ENCODE peak calls at places on chromosomes 1 and 21, in four cellular contexts. H is nephron progenitor cell, W is B cell, U is neural crest cell. S is an unnamed sample.

GRCh38 chr1:18752409-18752808 is 107.1 kb downstream of the TAS1R2 start:
- DNase-seq in H (no peak), W (no peak), U (no peak), S (no peak)

GRCh38 chr1:152870831-152871730 is 7.0 kb upstream of the SMCP start:
- DNase-seq in H (peak; percentile 12), W (peak; percentile 7), U (no peak), S (no peak)

GRCh38 chr1:59072017-59072947 is 224.6 kb upstream of the FGGY start:
- DNase-seq in H (no peak), W (peak; percentile 32), U (no peak), S (no peak)

GRCh38 chr1:36156329-36157114 is 562 bp downstream of the MAP7D1 start:
- DNase-seq in H (peak; percentile 83), W (peak; percentile 59), U (peak; percentile 74), S (no peak)

GRCh38 chr1:7616076-7616833 is 154.8 kb upstream of the VAMP3 start:
- DNase-seq in H (peak; percentile 90), W (no peak), U (peak; percentile 71), S (no peak)

GRCh38 chr1:207848234-207848633 is 62.7 kb downstream of the CD34 start:
- DNase-seq in H (no peak), W (peak; percentile 23), U (no peak), S (no peak)

GRCh38 chr1:116886532-116886931 is 23.2 kb upstream of the PTGFRN start:
- DNase-seq in H (no peak), W (no peak), U (no peak), S (no peak)

GRCh38 chr1:59158321-59158720 is 138.6 kb upstream of the FGGY start:
- DNase-seq in H (no peak), W (no peak), U (no peak), S (no peak)

GRCh38 chr1:240906477-240906876 is 294.5 kb upstream of the GREM2 start:
- DNase-seq in H (no peak), W (no peak), U (no peak), S (no peak)

GRCh38 chr1:188668083-188668482 is 1809.6 kb downstream of the BRINP3 start:
- DNase-seq in H (no peak), W (no peak), U (no peak), S (no peak)

GRCh38 chr1:209106861-209107260 is 476.7 kb upstream of the CAMK1G start:
- DNase-seq in H (no peak), W (no peak), U (no peak), S (no peak)

GRCh38 chr1:22018583-22019559 is 17.4 kb downstream of the CELA3A start:
- DNase-seq in H (no peak), W (peak; percentile 64), U (no peak), S (no peak)

GRCh38 chr1:167442142-167442848 is 76.0 kb downstream of the CD247 start:
- DNase-seq in H (peak; percentile 88), W (peak; percentile 88), U (peak; percentile 85), S (no peak)

GRCh38 chr1:192477630-192478029 is 97.9 kb upstream of the RGS1 start:
- DNase-seq in H (no peak), W (peak; percentile 49), U (no peak), S (no peak)

GRCh38 chr21:37787456-37787855 is 128.8 kb downstream of the KCNJ6 start:
- DNase-seq in H (no peak), W (no peak), U (no peak), S (no peak)

GRCh38 chr1:83769594-83770321 is 229.2 kb downstream of the TTLL7 start:
- DNase-seq in H (no peak), W (no peak), U (no peak), S (no peak)

GRCh38 chr1:56881417-56881816 is 26.8 kb downstream of the C8A start:
- DNase-seq in H (no peak), W (no peak), U (no peak), S (no peak)

GRCh38 chr21:45136927-45137611 is 62.7 kb downstream of the ADARB1 start:
- DNase-seq in H (peak; percentile 90), W (peak; percentile 76), U (peak; percentile 93), S (no peak)

GRCh38 chr1:10908266-10908665 is 104.2 kb upstream of the TARDBP start:
- DNase-seq in H (no peak), W (no peak), U (no peak), S (peak; percentile 27)

GRCh38 chr1:23422313-23422877 is 2.2 kb downstream of the TCEA3 start:
- DNase-seq in H (peak; percentile 23), W (no peak), U (no peak), S (no peak)

GRCh38 chr1:24901791-24902470 is 28.1 kb downstream of the RUNX3 start:
- DNase-seq in H (no peak), W (peak; percentile 14), U (no peak), S (no peak)

GRCh38 chr21:27515676-27516075 is 548.8 kb upstream of the ADAMTS5 start:
- DNase-seq in H (no peak), W (no peak), U (no peak), S (no peak)

GRCh38 chr1:114292194-114292593 is 138.5 kb upstream of the SYT6 start:
- DNase-seq in H (no peak), W (no peak), U (no peak), S (no peak)

GRCh38 chr1:214002060-214002459 is 14.3 kb downstream of the PROX1 start:
- DNase-seq in H (no peak), W (no peak), U (no peak), S (no peak)

GRCh38 chr1:153677718-153678518 is 570 bp upstream of the NPR1 start:
- DNase-seq in H (peak; percentile 69), W (peak; percentile 70), U (peak; percentile 65), S (no peak)

GRCh38 chr1:65979145-65979544 is 186.4 kb downstream of the PDE4B start:
- DNase-seq in H (no peak), W (no peak), U (peak; percentile 27), S (no peak)

GRCh38 chr1:27872059-27872801 is at the start of gene THEMIS2:
- DNase-seq in H (peak; percentile 90), W (peak; percentile 85), U (peak; percentile 63), S (no peak)

GRCh38 chr1:234969630-234970370 is 158.8 kb downstream of the TOMM20 start:
- DNase-seq in H (peak; percentile 80), W (no peak), U (peak; percentile 53), S (no peak)

GRCh38 chr1:67441183-67441582 is 11.0 kb upstream of the SERBP1 start:
- DNase-seq in H (no peak), W (no peak), U (no peak), S (no peak)

GRCh38 chr1:25711555-25712298 is 88.3 kb upstream of the SELENON start:
- DNase-seq in H (no peak), W (peak; percentile 28), U (no peak), S (no peak)

GRCh38 chr1:154843913-154844681 is 26.0 kb downstream of the KCNN3 start:
- DNase-seq in H (no peak), W (no peak), U (no peak), S (no peak)

GRCh38 chr1:214224605-214225354 is 56.2 kb upstream of the SMYD2 start:
- DNase-seq in H (peak; percentile 18), W (no peak), U (no peak), S (no peak)

GRCh38 chr1:47519971-47520370 is 82.1 kb downstream of the FOXD2 start:
- DNase-seq in H (no peak), W (no peak), U (no peak), S (no peak)

GRCh38 chr1:156803086-156803851 is 13.4 kb downstream of the SH2D2A start:
- DNase-seq in H (no peak), W (no peak), U (no peak), S (no peak)

GRCh38 chr1:1442069-1442770 is 6.7 kb downstream of the VWA1 start:
- DNase-seq in H (no peak), W (no peak), U (no peak), S (no peak)

GRCh38 chr1:150372580-150372979 is 8.6 kb downstream of the RPRD2 start:
- DNase-seq in H (no peak), W (no peak), U (no peak), S (no peak)

GRCh38 chr1:41382531-41383090 is 21.4 kb downstream of the FOXO6 start:
- DNase-seq in H (peak; percentile 32), W (no peak), U (no peak), S (no peak)

GRCh38 chr1:156963621-156964020 is 43.2 kb downstream of the LRRC71 start:
- DNase-seq in H (no peak), W (peak; percentile 27), U (no peak), S (no peak)

GRCh38 chr1:164605254-164606091 is 46.5 kb downstream of the PBX1 start:
- DNase-seq in H (no peak), W (no peak), U (no peak), S (no peak)

GRCh38 chr1:182835811-182836210 is 3.3 kb upstream of the DHX9 start:
- DNase-seq in H (no peak), W (no peak), U (no peak), S (no peak)
- TF ChIP-seq CTCF in H (no peak), W (no peak), U (no peak), S (no peak)

GRCh38 chr1:32729254-32730046 is 26.9 kb upstream of the SYNC start:
- DNase-seq in H (no peak), W (no peak), U (no peak), S (no peak)
- TF ChIP-seq CTCF in H (no peak), W (no peak), U (no peak), S (no peak)

GRCh38 chr1:44170281-44170823 is 28.9 kb upstream of the KLF18 start:
- DNase-seq in H (no peak), W (no peak), U (no peak), S (no peak)
- TF ChIP-seq CTCF in H (no peak), W (no peak), U (no peak), S (no peak)

DNA sequence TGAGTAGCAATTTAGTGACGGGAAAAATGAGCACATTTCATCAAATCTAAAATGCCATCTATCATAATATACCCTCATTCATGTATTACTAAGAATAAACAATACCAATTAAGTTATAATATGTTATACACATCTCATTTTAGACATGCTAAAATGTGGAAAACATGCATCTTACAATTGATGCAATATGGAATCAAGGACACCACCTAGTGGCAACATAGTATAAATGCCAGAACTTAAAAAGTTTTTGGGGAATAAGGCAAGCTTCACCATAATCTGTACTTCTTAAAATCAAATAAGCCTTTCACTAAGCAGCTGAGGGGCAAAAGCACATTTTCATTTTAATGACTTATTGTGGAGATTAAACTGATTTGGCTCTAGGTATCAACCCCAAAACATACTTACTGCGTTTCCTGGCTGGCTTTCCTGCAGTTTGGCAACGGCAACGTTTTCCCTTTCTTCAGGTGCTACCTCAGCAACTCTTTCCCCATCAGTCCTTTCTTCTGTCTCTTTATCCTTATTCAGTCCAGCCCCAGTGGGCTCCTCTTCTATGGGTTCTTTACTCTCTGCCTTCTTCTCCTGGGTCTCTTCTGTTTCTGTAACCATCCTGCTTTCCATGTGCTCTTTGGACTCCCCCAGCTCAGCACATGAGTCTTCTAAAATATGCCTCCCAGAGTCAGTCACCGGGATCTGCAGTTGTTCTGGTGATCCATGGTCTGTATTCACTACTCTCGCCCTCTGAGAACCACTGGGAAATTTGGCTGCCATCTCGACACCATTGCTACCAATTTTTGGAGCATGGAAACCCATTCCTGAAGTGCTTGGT is 11.4 kb downstream of the SDE2 start:
- DNase-seq in H (no peak), W (peak; percentile 52), U (no peak), S (no peak)
- TF ChIP-seq CTCF in H (peak; percentile 79), W (peak; percentile 87), U (peak; percentile 84), S (peak; percentile 87)

GRCh38 chr1:2867861-2868260 is 66.4 kb upstream of the TTC34 start:
- DNase-seq in H (no peak), W (no peak), U (no peak), S (no peak)
- TF ChIP-seq CTCF in H (no peak), W (no peak), U (no peak), S (no peak)